ENCODE peak calls at places on chromosomes 3 and 15, in five cellular contexts. U is heart left ventricle; R is CD4-positive, alpha-beta memory T cell; V is left ventricle myocardium inferior; J is Peyer's patch. Q is an unnamed sample.
A peak's percentile ranks its signal among the peaks of the same experiment; 100 is the strongest.

GRCh38 chr15:94229591-94230365 is 1.6 kb upstream of the MCTP2 start:
- DNase-seq in U (no peak), R (peak; percentile 61), V (no peak), J (peak; percentile 61), Q (peak; percentile 54)

GRCh38 chr3:1775321-1775720 is 323.3 kb upstream of the CNTN4 start:
- DNase-seq in U (no peak), R (no peak), V (no peak), J (no peak), Q (no peak)

GRCh38 chr3:178546079-178546478 is 9.8 kb downstream of the KCNMB2 start:
- DNase-seq in U (no peak), R (no peak), V (no peak), J (no peak), Q (no peak)

GRCh38 chr15:42493694-42494093 is 1.7 kb upstream of the SNAP23 start:
- DNase-seq in U (no peak), R (no peak), V (no peak), J (no peak), Q (no peak)

GRCh38 chr3:53225651-53226050 is 30.2 kb downstream of the TKT start:
- DNase-seq in U (no peak), R (no peak), V (no peak), J (no peak), Q (no peak)

GRCh38 chr3:124315215-124316033 is 323.5 kb upstream of the ROPN1 start:
- DNase-seq in U (no peak), R (no peak), V (no peak), J (peak; percentile 57), Q (no peak)

GRCh38 chr3:126378341-126378751 is 16.4 kb upstream of the CFAP100 start:
- DNase-seq in U (no peak), R (no peak), V (no peak), J (no peak), Q (no peak)

GRCh38 chr15:101379647-101380046 is 84.6 kb upstream of the SNRPA1 start:
- DNase-seq in U (no peak), R (no peak), V (no peak), J (no peak), Q (no peak)

GRCh38 chr3:72683068-72683467 is 165.2 kb downstream of the SHQ1 start:
- DNase-seq in U (no peak), R (no peak), V (no peak), J (no peak), Q (no peak)

GRCh38 chr15:90000175-90000923 is 775 bp upstream of the ZNF710 start:
- DNase-seq in U (no peak), R (no peak), V (no peak), J (peak; percentile 65), Q (peak; percentile 81)

GRCh38 chr15:85875756-85876155 is 81.0 kb upstream of the KLHL25 start:
- DNase-seq in U (no peak), R (no peak), V (no peak), J (no peak), Q (no peak)

GRCh38 chr3:134214239-134214638 is 36.4 kb downstream of the RYK start:
- DNase-seq in U (no peak), R (no peak), V (no peak), J (no peak), Q (no peak)

GRCh38 chr3:76353683-76354082 is 568.3 kb upstream of the ZNF717 start:
- DNase-seq in U (no peak), R (no peak), V (no peak), J (no peak), Q (no peak)

GRCh38 chr15:52102468-52102867 is 10.1 kb downstream of the BCL2L10 start:
- DNase-seq in U (no peak), R (no peak), V (no peak), J (no peak), Q (no peak)

GRCh38 chr15:68781766-68782588 is 38.7 kb downstream of the ANP32A start:
- DNase-seq in U (peak; percentile 80), R (no peak), V (peak; percentile 72), J (no peak), Q (peak; percentile 57)

GRCh38 chr3:137332296-137332695 is 374.5 kb downstream of the IL20RB start:
- DNase-seq in U (no peak), R (no peak), V (no peak), J (no peak), Q (no peak)

GRCh38 chr15:101496198-101496986 is 6.9 kb upstream of the PCSK6 start:
- DNase-seq in U (no peak), R (no peak), V (no peak), J (no peak), Q (peak; percentile 72)

GRCh38 chr3:142888484-142889262 is at the start of gene PCOLCE2:
- DNase-seq in U (peak; percentile 37), R (peak; percentile 7), V (peak; percentile 54), J (no peak), Q (peak; percentile 51)

GRCh38 chr15:75431250-75431649 is 20.2 kb downstream of the SIN3A start:
- DNase-seq in U (no peak), R (no peak), V (no peak), J (no peak), Q (no peak)

GRCh38 chr3:72628065-72628464 is 220.2 kb downstream of the SHQ1 start:
- DNase-seq in U (no peak), R (no peak), V (no peak), J (no peak), Q (no peak)

GRCh38 chr3:64684715-64685261 is 3.0 kb downstream of the ADAMTS9 start:
- DNase-seq in U (peak; percentile 48), R (no peak), V (peak; percentile 26), J (peak; percentile 49), Q (peak; percentile 38)

GRCh38 chr3:187293977-187294376 is 2.4 kb upstream of the MASP1 start:
- DNase-seq in U (no peak), R (no peak), V (no peak), J (no peak), Q (no peak)

GRCh38 chr3:25455316-25456232 is 27.5 kb downstream of the RARB start:
- DNase-seq in U (no peak), R (no peak), V (peak; percentile 44), J (no peak), Q (no peak)

GRCh38 chr3:158672293-158673176 is at the start of gene LXN:
- DNase-seq in U (peak; percentile 84), R (peak; percentile 78), V (peak; percentile 84), J (peak; percentile 95), Q (peak; percentile 94)

GRCh38 chr3:157333551-157333991 is 103.1 kb upstream of the PTX3 start:
- DNase-seq in U (no peak), R (no peak), V (no peak), J (no peak), Q (no peak)

GRCh38 chr15:66766282-66767228 is 64.5 kb downstream of the SMAD6 start:
- DNase-seq in U (no peak), R (no peak), V (no peak), J (peak; percentile 56), Q (no peak)
- H3K4me3 ChIP-seq in U (no peak overlapping the region), R (no peak overlapping the region), V (no peak overlapping the region), J (no peak overlapping the region), Q (no peak overlapping the region)

GRCh38 chr3:69867941-69868505 is 128.8 kb downstream of the MITF start:
- DNase-seq in U (no peak), R (no peak), V (no peak), J (no peak), Q (no peak)

GRCh38 chr3:69869643-69870042 is 129.9 kb upstream of the SAMMSON start:
- DNase-seq in U (no peak), R (no peak), V (no peak), J (no peak), Q (no peak)

GRCh38 chr3:69871256-69871655 is 128.3 kb upstream of the SAMMSON start:
- DNase-seq in U (no peak), R (no peak), V (no peak), J (no peak), Q (no peak)

GRCh38 chr3:69866988-69867720 is 127.9 kb downstream of the MITF start:
- DNase-seq in U (no peak), R (no peak), V (no peak), J (no peak), Q (no peak)

DNA sequence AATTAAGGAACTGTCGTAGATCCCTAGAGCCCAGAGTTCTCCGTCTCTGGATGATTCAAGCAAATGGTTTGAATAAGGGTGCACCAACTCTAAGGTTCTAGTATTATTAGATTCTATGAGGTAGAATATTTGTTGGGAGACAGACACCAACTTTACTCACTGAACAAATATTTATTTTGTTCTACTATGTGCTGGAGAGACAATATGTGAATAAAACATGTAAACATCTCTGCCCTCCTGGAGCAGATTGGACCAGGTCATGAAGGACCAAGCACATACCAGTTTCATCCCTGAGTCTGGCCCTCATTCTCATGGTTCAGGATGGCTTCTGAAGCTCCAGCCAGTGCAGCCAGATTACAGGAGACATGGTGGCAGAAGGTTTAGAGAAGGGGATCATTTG is 129.8 kb downstream of the MITF start:
- DNase-seq in U (no peak), R (no peak), V (no peak), J (no peak), Q (no peak)
- H3K4me1 ChIP-seq in U (peaks cover 29% of the 10 kb centered on the region), R (no peaks in the 10 kb centered on the region), V (peaks cover 68% of the 10 kb centered on the region), J (no peaks in the 10 kb centered on the region), Q (no peaks in the 10 kb centered on the region)

GRCh38 chr3:21405671-21406667 is 345.0 kb downstream of the ZNF385D start:
- DNase-seq in U (no peak), R (no peak), V (no peak), J (peak; percentile 41), Q (no peak)
- H3K9me3 ChIP-seq in U (no peaks in the 10 kb centered on the region), R (no peaks in the 10 kb centered on the region), V (peaks cover 31% of the 10 kb centered on the region), J (no peaks in the 10 kb centered on the region), Q (peaks cover 35% of the 10 kb centered on the region)

GRCh38 chr3:171457263-171458055 is 2.7 kb downstream of the TNIK start:
- DNase-seq in U (no peak), R (no peak), V (no peak), J (peak; percentile 72), Q (peak; percentile 50)
- H3K4me3 ChIP-seq in U (peak overlapping the region; percentile 74), R (peak overlapping the region; percentile 93), V (peak overlapping the region; percentile 84), J (peak overlapping the region; percentile 98), Q (no peak overlapping the region)